ENCODE peak calls at places on chromosome 20, in five cellular contexts. V, W, G, S and Q are unnamed samples.

GRCh38 chr20:53922901-53923314 is 147.5 kb downstream of the BCAS1 start:
- DNase-seq in V (peak; percentile 57), W (no peak), G (peak; percentile 70), S (no peak), Q (peak; percentile 48)

GRCh38 chr20:31747640-31748039 is 8.6 kb downstream of the TPX2 start:
- DNase-seq in V (no peak), W (no peak), G (peak; percentile 83), S (no peak), Q (no peak)

GRCh38 chr20:634526-634925 is 18.5 kb downstream of the SRXN1 start:
- DNase-seq in V (no peak), W (no peak), G (no peak), S (no peak), Q (no peak)

GRCh38 chr20:32595143-32595542 is 10.0 kb upstream of the NOL4L start:
- DNase-seq in V (no peak), W (no peak), G (no peak), S (no peak), Q (no peak)

GRCh38 chr20:14879839-14880238 is 542.4 kb upstream of the FLRT3 start:
- DNase-seq in V (no peak), W (no peak), G (peak; percentile 22), S (no peak), Q (no peak)

GRCh38 chr20:61114776-61115175 is 137.3 kb upstream of the CDH4 start:
- DNase-seq in V (no peak), W (no peak), G (no peak), S (no peak), Q (no peak)

GRCh38 chr20:46833360-46833759 is 61.3 kb upstream of the EYA2 start:
- DNase-seq in V (no peak), W (no peak), G (no peak), S (no peak), Q (no peak)

GRCh38 chr20:16069416-16070010 is 503.7 kb downstream of the KIF16B start:
- DNase-seq in V (peak; percentile 24), W (no peak), G (no peak), S (no peak), Q (peak; percentile 15)

GRCh38 chr20:20837574-20838021 is 125.2 kb upstream of the RALGAPA2 start:
- DNase-seq in V (peak; percentile 58), W (peak; percentile 73), G (peak; percentile 58), S (no peak), Q (peak; percentile 54)

GRCh38 chr20:23602261-23602660 is 3.5 kb downstream of the CST9 start:
- DNase-seq in V (no peak), W (no peak), G (no peak), S (no peak), Q (no peak)

GRCh38 chr20:34180460-34181108 is 60.6 kb upstream of the ASIP start:
- DNase-seq in V (no peak), W (peak; percentile 22), G (no peak), S (no peak), Q (no peak)

GRCh38 chr20:52004720-52005119 is 186.9 kb downstream of the ZFP64 start:
- DNase-seq in V (no peak), W (no peak), G (peak; percentile 89), S (no peak), Q (no peak)

GRCh38 chr20:52003415-52003814 is 188.2 kb downstream of the ZFP64 start:
- DNase-seq in V (no peak), W (no peak), G (no peak), S (no peak), Q (no peak)

GRCh38 chr20:52003976-52004375 is 187.6 kb downstream of the ZFP64 start:
- DNase-seq in V (no peak), W (no peak), G (no peak), S (no peak), Q (no peak)

DNA sequence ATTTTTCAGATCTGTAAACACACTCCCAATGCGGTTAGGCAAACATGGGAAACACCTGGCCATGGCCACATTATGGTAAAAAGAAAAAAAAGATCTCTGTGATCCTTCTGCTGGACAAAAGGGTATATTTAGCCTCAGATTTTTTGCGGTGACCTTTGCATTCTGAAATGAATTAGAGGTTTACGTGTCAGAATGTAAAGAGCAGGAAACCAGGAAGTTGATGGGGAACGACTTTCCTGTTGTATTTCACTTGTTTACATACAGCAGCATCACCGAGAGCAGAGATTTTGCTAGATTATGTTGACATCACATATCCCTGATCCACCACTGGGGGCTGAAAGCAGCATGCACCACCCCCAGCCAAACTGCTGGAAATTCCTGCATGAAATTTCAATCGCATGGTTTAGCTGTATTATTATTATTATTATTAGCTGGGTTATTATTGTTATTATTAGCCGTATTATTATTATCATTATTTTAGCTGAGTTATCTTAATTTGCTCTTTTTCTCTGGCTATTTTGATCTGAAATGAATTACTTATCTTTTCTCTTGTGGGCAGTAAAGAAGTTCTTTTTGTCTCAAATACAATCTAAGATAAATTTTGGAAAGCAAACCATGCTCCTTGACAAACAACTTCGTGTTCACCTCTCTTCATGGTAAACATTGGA is 189.4 kb downstream of the ZFP64 start:
- DNase-seq in V (no peak), W (no peak), G (no peak), S (no peak), Q (no peak)
- TF ChIP-seq CTCF in V (no peak), W (no peak), G (peak; percentile 23), S (no peak), Q (no peak)

GRCh38 chr20:45823949-45824835 is 2.9 kb downstream of the TNNC2 start:
- DNase-seq in V (peak; percentile 65), W (peak; percentile 25), G (peak; percentile 39), S (no peak), Q (peak; percentile 62)
- TF ChIP-seq CTCF in V (peak; percentile 53), W (no peak), G (peak; percentile 59), S (no peak), Q (no peak)

GRCh38 chr20:49936153-49937022 is at the start of gene RNF114:
- DNase-seq in V (peak; percentile 99), W (peak; percentile 97), G (peak; percentile 93), S (peak; percentile 90), Q (peak; percentile 99)
- TF ChIP-seq CTCF in V (no peak), W (no peak), G (no peak), S (no peak), Q (no peak)

GRCh38 chr20:3406481-3407425 is 716 bp downstream of the DNAAF9 start:
- DNase-seq in V (no peak), W (peak; percentile 38), G (peak; percentile 61), S (peak; percentile 43), Q (peak; percentile 35)
- TF ChIP-seq CTCF in V (no peak), W (no peak), G (peak; percentile 11), S (no peak), Q (no peak)

GRCh38 chr20:6169251-6169650 is 46.4 kb upstream of the FERMT1 start:
- DNase-seq in V (no peak), W (no peak), G (peak; percentile 10), S (no peak), Q (no peak)
- TF ChIP-seq CTCF in V (no peak), W (no peak), G (no peak), S (no peak), Q (no peak)

GRCh38 chr20:64049060-64049886 is at the start of gene SOX18:
- DNase-seq in V (no peak), W (peak; percentile 69), G (peak; percentile 18), S (no peak), Q (peak; percentile 69)
- TF ChIP-seq CTCF in V (peak; percentile 24), W (no peak), G (no peak), S (no peak), Q (no peak)

GRCh38 chr20:38883081-38883980 is 42.9 kb upstream of the FAM83D start:
- DNase-seq in V (no peak), W (no peak), G (peak; percentile 12), S (no peak), Q (no peak)
- TF ChIP-seq CTCF in V (no peak), W (no peak), G (no peak), S (no peak), Q (no peak)

DNA sequence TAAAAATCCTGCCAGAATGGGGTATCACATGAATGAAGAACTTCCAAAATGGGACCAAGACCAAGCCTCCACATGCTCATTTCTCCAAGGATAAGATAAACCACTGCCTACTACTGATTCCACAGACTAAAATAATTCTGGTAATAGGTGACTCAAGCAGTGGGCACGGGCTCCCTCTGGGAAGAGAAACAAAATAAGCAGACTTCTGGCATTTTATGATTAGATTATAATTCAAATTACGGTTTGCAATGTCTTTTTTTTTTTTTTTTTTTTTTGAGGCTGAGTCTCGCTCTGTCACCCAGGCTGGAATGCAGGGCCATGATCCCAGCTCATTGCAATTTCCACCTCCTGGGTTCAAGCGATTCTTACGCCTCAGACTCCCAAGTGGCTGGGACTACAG is 16.0 kb downstream of the UQCC1 start:
- DNase-seq in V (no peak), W (no peak), G (peak; percentile 95), S (no peak), Q (no peak)
- TF ChIP-seq CTCF in V (no peak), W (no peak), G (peak; percentile 42), S (no peak), Q (no peak)